ENCODE peak calls at places on chromosomes 1 and 21, in five cellular contexts. Q is GM23338, M is K562, G is HCT116, D is endothelial cell of umbilical vein. U is an unnamed sample.

GRCh38 chr1:170685166-170685565 is 21.2 kb downstream of the PRRX1 start:
- DNase-seq in Q (no peak), M (no peak), G (no peak), D (no peak), U (no peak)

GRCh38 chr1:220426989-220427388 is 100.9 kb upstream of the MARK1 start:
- DNase-seq in Q (no peak), M (no peak), G (peak), D (no peak), U (no peak)

GRCh38 chr21:42112223-42112622 is 41.1 kb downstream of the UMODL1 start:
- DNase-seq in Q (no peak), M (no peak), G (no peak), D (no peak), U (no peak)

GRCh38 chr21:42360317-42360716 is 6.0 kb downstream of the TFF1 start:
- DNase-seq in Q (peak), M (peak), G (peak), D (no peak), U (no peak)

GRCh38 chr1:234922987-234923386 is 205.7 kb downstream of the TOMM20 start:
- DNase-seq in Q (no peak), M (no peak), G (no peak), D (no peak), U (no peak)

GRCh38 chr1:52913537-52913936 is 8.0 kb downstream of the ECHDC2 start:
- DNase-seq in Q (peak), M (peak), G (no peak), D (no peak), U (no peak)

GRCh38 chr1:162397039-162397448 is 14.9 kb downstream of the SH2D1B start:
- DNase-seq in Q (no peak), M (peak), G (no peak), D (no peak), U (no peak)

GRCh38 chr1:181178241-181178640 is 89.7 kb downstream of the IER5 start:
- DNase-seq in Q (no peak), M (no peak), G (no peak), D (no peak), U (no peak)

GRCh38 chr1:94734963-94735899 is 84.9 kb upstream of the SLC44A3 start:
- DNase-seq in Q (peak), M (peak), G (no peak), D (peak), U (peak)

GRCh38 chr21:39805983-39806382 is 61.0 kb downstream of the IGSF5 start:
- DNase-seq in Q (no peak), M (no peak), G (no peak), D (no peak), U (no peak)

GRCh38 chr1:39159224-39160036 is 45.1 kb upstream of the MACF1 start:
- DNase-seq in Q (peak), M (peak), G (peak), D (peak), U (no peak)

GRCh38 chr1:154548028-154548427 is 10.4 kb downstream of the UBE2Q1 start:
- DNase-seq in Q (no peak), M (no peak), G (no peak), D (peak), U (no peak)

GRCh38 chr1:229841230-229841629 is 215.2 kb downstream of the URB2 start:
- DNase-seq in Q (no peak), M (no peak), G (no peak), D (no peak), U (no peak)

GRCh38 chr1:229845410-229846138 is 219.5 kb downstream of the URB2 start:
- DNase-seq in Q (no peak), M (no peak), G (no peak), D (no peak), U (no peak)

GRCh38 chr1:229842302-229843255 is 216.5 kb downstream of the URB2 start:
- DNase-seq in Q (no peak), M (no peak), G (no peak), D (no peak), U (no peak)

GRCh38 chr1:229844675-229845074 is 218.6 kb downstream of the URB2 start:
- DNase-seq in Q (no peak), M (peak), G (no peak), D (no peak), U (no peak)

GRCh38 chr1:229843627-229844238 is 217.7 kb downstream of the URB2 start:
- DNase-seq in Q (no peak), M (peak), G (peak), D (no peak), U (no peak)
- TF ChIP-seq EZH2 in Q (no peak), M (no peak), G (no peak), D (no peak), U (no peak)

DNA sequence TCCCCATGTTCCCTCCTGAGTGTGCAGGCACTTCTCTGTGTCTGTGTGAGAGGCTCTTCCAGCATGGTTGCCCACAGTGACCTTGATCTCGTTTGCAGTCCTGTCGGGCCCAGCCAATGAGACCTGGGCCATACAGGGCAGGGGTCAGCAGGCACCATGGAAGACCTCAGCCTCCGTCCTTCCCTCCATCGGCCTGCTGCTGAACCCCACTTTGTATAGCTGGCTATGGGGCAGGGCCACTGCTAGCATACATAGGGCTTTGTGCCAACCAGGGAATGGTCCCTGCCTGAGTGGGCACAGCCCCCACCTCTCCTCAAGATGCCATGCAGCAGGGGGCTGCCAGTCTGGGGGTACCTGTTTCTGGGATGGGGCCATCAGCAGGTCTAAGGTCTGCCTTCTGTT is 3.8 kb downstream of the C1orf35 start:
- DNase-seq in Q (no peak), M (no peak), G (no peak), D (no peak), U (no peak)
- TF ChIP-seq POLR2AphosphoS5 in Q (no peak), M (peak), G (no peak), D (no peak), U (no peak)

DNA sequence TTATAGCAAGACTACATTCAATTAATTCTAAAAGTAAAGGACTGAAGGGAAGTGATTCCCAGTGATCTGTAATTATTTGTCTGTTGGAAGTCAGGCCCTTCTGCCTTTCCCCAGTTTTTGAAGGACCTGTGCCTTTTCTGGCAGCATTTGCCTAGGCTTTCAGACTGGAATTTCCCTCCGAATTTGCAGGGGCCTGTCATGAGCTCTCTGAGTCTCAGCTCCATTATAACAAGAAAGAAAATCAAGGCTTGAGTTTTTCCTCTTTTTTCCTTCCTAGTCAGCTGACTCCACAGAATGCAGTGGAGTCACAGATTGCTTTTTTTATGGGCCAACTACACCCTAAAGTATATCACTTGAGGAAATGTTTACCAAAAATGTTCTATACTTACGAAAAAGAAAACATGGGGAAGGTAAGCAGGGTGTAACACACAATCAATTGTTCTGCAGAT is 1.1 kb downstream of the NR5A2 start:
- DNase-seq in Q (peak), M (no peak), G (no peak), D (peak), U (no peak)
- TF ChIP-seq EZH2 in Q (peak), M (no peak), G (no peak), D (no peak), U (no peak)

GRCh38 chr1:182229907-182230522 is 161.6 kb downstream of the GLUL start:
- DNase-seq in Q (peak), M (no peak), G (no peak), D (no peak), U (no peak)

GRCh38 chr1:182226618-182227017 is 165.0 kb downstream of the GLUL start:
- DNase-seq in Q (no peak), M (no peak), G (no peak), D (no peak), U (no peak)

GRCh38 chr1:182229451-182229850 is 162.1 kb downstream of the GLUL start:
- DNase-seq in Q (no peak), M (no peak), G (no peak), D (no peak), U (no peak)

DNA sequence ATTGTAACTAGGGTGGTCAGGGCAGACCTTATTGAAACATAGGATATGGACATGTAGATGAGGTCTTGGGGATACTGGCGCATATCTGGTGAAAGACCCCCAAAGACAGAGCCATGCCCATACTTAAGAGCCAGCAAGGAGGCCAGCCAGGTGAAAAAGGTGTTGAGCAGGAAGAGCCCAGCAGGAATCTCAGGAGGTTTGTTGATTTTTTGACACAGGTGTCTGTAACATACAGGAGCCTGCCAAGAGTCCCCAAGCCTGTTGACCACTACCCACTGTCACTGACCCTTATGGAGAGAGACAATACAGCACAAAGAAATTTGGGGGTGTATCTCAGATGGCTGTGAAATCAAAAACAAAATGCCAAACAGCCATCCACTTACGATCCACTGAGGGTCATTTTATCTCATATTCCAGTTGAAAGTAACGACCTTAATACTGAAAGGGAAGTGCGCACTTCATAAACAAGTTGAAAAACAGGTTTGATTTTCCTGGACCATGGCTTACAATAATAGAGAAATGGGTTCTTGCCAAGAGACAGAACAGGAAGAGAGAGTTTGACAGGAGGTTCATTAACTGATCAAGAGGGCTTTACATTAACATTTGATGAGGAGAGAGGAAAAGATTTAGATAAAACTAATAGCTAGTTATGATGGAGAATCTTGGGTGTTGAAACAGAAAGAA is 163.6 kb downstream of the GLUL start:
- DNase-seq in Q (no peak), M (no peak), G (no peak), D (no peak), U (no peak)
- TF ChIP-seq POLR2AphosphoS5 in Q (no peak), M (no peak), G (no peak), D (no peak), U (no peak)

DNA sequence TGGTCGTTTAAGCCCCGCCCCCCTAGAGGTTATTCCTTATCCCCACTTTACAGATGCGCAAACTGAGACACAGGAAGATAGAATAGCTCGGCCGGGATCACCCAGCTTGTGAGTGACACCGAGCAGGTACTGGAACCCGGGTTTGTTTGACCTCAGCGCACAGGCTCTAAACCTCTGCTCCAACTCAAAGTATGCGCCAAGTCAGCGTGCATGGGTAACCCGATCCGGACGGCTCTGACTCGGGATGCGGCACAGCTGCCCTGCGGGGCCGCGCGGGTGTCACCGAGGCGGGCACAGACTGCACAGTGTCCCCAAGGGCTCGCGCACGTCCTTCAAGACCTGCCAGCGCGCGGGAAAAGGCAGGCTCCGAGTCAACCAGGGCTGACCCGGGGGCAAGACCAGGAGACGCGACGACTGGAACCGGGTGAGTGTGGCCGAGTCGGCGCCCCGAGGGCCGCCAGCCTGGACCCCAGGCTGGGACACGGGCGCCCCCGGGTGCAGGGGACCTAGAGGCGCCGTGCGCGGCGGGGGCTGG is 102.0 kb upstream of the SOD1 start:
- DNase-seq in Q (peak), M (no peak), G (no peak), D (no peak), U (no peak)
- TF ChIP-seq EZH2 in Q (no peak), M (no peak), G (no peak), D (no peak), U (no peak)

GRCh38 chr1:211735208-211736170 is 60.1 kb upstream of the NEK2 start:
- DNase-seq in Q (no peak), M (peak), G (peak), D (peak), U (no peak)

GRCh38 chr1:211736351-211736915 is 61.0 kb upstream of the NEK2 start:
- DNase-seq in Q (no peak), M (no peak), G (no peak), D (no peak), U (no peak)

GRCh38 chr1:211734359-211734758 is 58.9 kb upstream of the NEK2 start:
- DNase-seq in Q (no peak), M (peak), G (no peak), D (no peak), U (no peak)

GRCh38 chr1:211732276-211732571 is 56.8 kb upstream of the NEK2 start:
- DNase-seq in Q (no peak), M (no peak), G (no peak), D (no peak), U (no peak)

DNA sequence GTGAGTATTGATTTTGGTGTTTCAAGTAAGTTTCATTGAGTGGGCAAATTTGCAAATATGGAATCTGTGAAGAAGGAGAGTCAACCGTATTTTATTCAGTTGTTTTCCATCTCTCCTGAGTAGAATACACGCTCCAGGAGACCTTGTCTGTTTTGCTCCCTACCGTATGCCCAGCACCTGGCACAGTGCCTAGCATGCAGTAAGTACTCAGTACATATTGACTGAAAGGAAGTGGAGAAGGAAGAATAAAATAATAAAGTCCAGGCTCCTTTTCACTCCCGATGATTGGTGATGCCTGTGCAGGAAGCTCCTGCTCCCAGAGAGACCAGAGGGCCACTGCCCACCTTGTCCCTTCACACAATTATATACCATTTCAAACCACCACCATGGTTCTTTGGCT is 59.4 kb upstream of the NEK2 start:
- DNase-seq in Q (no peak), M (no peak), G (no peak), D (peak), U (no peak)
- TF ChIP-seq POLR2AphosphoS5 in Q (no peak), M (no peak), G (no peak), D (no peak), U (no peak)

DNA sequence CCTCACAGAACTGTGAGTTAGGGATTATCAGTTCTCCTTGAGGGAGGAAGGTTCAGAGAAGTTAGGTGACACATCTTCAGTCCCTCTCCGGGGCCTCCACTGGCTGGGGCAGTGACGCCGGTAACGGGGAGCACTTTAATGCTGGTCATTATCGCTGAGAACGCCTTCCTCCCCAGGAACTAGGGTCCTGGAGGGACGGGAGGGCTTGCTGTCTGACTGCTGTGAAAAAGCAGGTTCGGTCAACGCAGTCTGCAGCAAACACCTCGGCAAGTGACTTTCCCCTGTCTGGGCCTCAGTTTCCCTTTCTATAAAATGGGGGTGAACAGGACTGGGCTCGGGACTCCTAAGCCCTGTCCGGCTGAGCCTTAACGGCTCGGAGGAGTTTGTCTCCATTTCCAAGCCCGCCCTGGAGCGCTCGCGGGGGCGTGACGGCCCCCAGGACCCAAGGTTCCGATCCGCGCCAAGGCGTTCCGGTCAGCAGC is 341 bp upstream of the TMEM61 start:
- DNase-seq in Q (no peak), M (no peak), G (no peak), D (no peak), U (no peak)
- TF ChIP-seq EZH2 in Q (no peak), M (no peak), G (no peak), D (peak), U (no peak)

GRCh38 chr1:184036517-184036949 is 995 bp downstream of the COLGALT2 start:
- DNase-seq in Q (peak), M (peak), G (no peak), D (peak), U (no peak)
- TF ChIP-seq POLR2AphosphoS5 in Q (peak), M (no peak), G (no peak), D (no peak), U (peak)